ENCODE peak calls at places on chromosomes 1 and 21, in eight cellular contexts. E is cardiac fibroblast, X is kidney, B is fibroblast of mammary gland, K is kidney epithelial cell, L is AG10803, O is WERI-Rb-1, H is foreskin fibroblast. S is an unnamed sample.

GRCh38 chr1:47211796-47212269 is 20.2 kb downstream of the TAL1 start:
- DNase-seq in H (no peak), E (peak), L (no peak), X (no peak), K (no peak), B (no peak), O (no peak), S (no peak)

GRCh38 chr21:31326478-31327247 is 17.4 kb downstream of the TIAM1 start:
- DNase-seq in H (peak), L (peak), X (no peak), E (peak), B (peak), O (no peak), K (no peak), S (no peak)

GRCh38 chr1:170700842-170701305 is 36.9 kb downstream of the PRRX1 start:
- DNase-seq in X (no peak), L (no peak), H (peak), B (peak), O (no peak), E (peak), K (no peak), S (peak)

GRCh38 chr1:54334996-54335395 is 71.2 kb downstream of the SSBP3 start:
- DNase-seq in O (no peak), H (peak), L (peak), E (peak), K (no peak), B (peak), X (no peak), S (peak)

GRCh38 chr1:232590742-232591082 is 39.2 kb downstream of the SIPA1L2 start:
- DNase-seq in B (no peak), K (no peak), O (no peak), L (no peak), X (no peak), H (no peak), E (no peak), S (no peak)

GRCh38 chr1:149997585-149998262 is 12.8 kb downstream of the OTUD7B start:
- DNase-seq in L (no peak), X (no peak), E (no peak), K (no peak), H (no peak), O (no peak), B (no peak), S (no peak)

GRCh38 chr1:183702813-183703198 is 49.7 kb upstream of the APOBEC4 start:
- DNase-seq in X (no peak), L (no peak), H (no peak), B (no peak), K (no peak), O (no peak), E (no peak), S (no peak)

GRCh38 chr1:113153116-113153803 is 80.3 kb downstream of the LRIG2 start:
- DNase-seq in O (no peak), B (peak), L (no peak), X (no peak), E (peak), K (no peak), H (peak), S (no peak)

GRCh38 chr21:37780991-37781983 is 135.0 kb downstream of the KCNJ6 start:
- DNase-seq in L (peak), O (no peak), E (peak), X (no peak), H (peak), K (no peak), B (peak), S (no peak)

GRCh38 chr1:151990856-151991198 is 2.8 kb downstream of the S100A10 start:
- DNase-seq in K (no peak), B (peak), E (peak), O (no peak), H (peak), X (no peak), L (peak), S (peak)

GRCh38 chr1:30409476-30410152 is 313.8 kb downstream of the MATN1 start:
- DNase-seq in L (no peak), K (no peak), E (no peak), B (no peak), X (no peak), H (no peak), O (no peak), S (no peak)

GRCh38 chr1:26081267-26082019 is 14.0 kb upstream of the TRIM63 start:
- DNase-seq in H (no peak), E (no peak), L (no peak), B (no peak), K (no peak), X (no peak), O (no peak), S (no peak)

GRCh38 chr1:17192394-17193221 is 12.3 kb upstream of the PADI1 start:
- DNase-seq in E (peak), K (no peak), L (no peak), H (peak), O (no peak), X (peak), B (no peak), S (peak)

GRCh38 chr1:17194981-17195528 is 9.9 kb upstream of the PADI1 start:
- DNase-seq in L (no peak), X (peak), K (no peak), B (no peak), E (no peak), O (no peak), H (no peak), S (no peak)

GRCh38 chr1:17195731-17196130 is 9.2 kb upstream of the PADI1 start:
- DNase-seq in O (no peak), E (no peak), H (no peak), L (no peak), B (no peak), X (peak), K (no peak), S (no peak)

GRCh38 chr1:17193222-17194132 is 11.5 kb upstream of the PADI1 start:
- DNase-seq in X (peak), H (no peak), E (no peak), B (no peak), O (no peak), K (no peak), L (no peak), S (no peak)

DNA sequence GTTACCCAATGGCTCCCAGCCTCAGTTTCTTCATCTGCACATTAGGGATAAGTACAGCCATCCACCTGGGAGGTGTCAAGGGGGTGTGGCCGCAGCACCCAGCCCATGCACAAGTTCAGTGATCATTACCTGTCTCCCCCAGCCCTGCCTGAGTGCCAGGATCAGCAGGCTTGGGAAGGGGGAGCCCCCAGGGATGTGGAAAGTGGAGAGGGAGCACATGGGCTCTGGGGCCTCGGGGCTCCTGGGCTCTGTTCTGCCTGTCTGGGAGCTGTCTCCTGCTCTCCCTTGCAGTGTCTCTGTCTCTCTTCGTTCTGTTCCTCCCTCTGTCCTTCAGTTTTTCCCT is 10.8 kb upstream of the PADI1 start:
- DNase-seq in K (no peak), L (no peak), X (peak), E (no peak), B (no peak), H (no peak), O (no peak), S (no peak)
- TF ChIP-seq CTCF in K (no peak), L (no peak), X (no peak), E (no peak), B (no peak), H (no peak), O (no peak), S (no peak)

DNA sequence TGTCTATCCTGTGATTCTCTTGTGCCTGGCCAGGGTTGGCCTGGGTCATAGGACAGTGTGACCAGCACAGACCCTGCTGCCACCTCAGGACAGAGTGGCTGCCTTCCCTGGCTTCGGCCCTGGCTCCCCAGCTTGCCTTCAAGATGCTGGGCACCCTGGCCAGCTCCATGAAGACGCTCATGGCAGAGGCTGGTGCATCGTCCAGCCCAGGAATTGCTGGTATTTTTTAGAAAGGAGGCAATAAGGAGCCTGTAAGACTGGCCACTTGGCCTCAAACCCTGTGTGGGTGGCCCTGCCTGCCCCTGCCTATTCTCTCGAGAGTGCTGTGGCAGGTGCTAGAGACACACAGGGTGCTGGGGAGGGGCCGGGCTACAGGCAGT is 70.4 kb upstream of the ACTRT2 start:
- DNase-seq in X (peak), E (no peak), B (no peak), O (no peak), K (no peak), L (no peak), H (no peak), S (no peak)
- H3K4me3 ChIP-seq in X (no peak), E (no peak), B (no peak), O (no peak), K (no peak), L (no peak), H (no peak), S (no peak)

GRCh38 chr1:81547261-81547911 is 253.3 kb upstream of the ADGRL2 start:
- DNase-seq in X (no peak), K (no peak), B (no peak), L (no peak), H (no peak), O (no peak), E (no peak), S (no peak)

GRCh38 chr1:81547912-81548303 is 252.8 kb upstream of the ADGRL2 start:
- DNase-seq in B (peak), X (no peak), E (no peak), O (no peak), K (no peak), H (no peak), L (no peak), S (no peak)

GRCh38 chr1:81550753-81551152 is 250.0 kb upstream of the ADGRL2 start:
- DNase-seq in H (no peak), O (no peak), E (no peak), X (no peak), B (peak), L (no peak), K (peak), S (no peak)

GRCh38 chr1:81548918-81549587 is 251.7 kb upstream of the ADGRL2 start:
- DNase-seq in L (no peak), E (no peak), B (no peak), K (no peak), H (no peak), X (no peak), O (no peak), S (no peak)

DNA sequence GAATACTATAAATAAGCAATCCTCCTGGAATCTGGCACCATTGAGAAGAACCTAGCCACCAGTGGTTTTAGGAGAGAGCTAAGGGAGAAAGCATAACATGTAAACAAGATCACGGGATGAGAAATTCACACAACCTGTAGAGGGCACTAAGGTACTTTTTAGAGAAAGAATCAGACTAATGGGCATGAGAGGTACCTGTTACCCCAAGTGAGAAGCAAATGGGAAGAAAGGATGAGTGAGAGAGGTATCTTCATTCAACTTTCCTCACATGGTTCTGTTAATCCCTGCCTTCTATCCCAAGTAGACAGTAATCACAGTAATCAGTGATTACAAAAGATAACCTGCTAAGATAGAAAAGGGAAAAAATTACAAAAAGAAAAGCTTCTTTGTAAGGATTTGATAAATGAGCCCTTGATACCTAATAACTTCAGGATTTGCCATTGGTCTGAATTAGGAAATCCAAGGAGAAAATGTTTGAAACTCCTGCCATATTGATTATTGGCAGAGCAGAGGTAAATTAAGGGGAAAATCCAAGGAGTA is 251.1 kb upstream of the ADGRL2 start:
- DNase-seq in L (peak), X (no peak), B (peak), E (peak), O (peak), K (peak), H (peak), S (peak)
- TF ChIP-seq CTCF in L (peak), X (peak), B (peak), E (peak), O (peak), K (peak), H (peak), S (peak)

DNA sequence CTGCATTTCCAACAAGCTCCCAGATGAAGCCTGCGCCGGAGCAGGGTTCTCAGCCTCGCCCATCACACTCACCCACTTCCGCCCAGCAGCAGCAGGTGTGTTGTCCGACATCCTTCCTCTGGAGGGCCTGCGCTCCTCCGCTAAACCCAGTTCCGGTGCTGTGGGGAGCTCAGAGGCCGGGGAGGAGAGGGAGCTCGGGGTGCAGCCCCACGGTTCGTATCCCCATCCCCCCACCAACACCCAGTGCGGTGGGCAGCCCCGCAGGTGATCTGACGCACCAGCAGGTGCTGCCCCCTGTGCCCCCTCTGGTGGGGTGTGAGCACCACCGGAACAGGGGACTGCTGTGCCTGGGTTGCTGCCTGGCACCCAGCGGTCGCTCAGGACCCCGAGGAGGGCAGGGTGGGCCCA is 3.4 kb upstream of the PEX10 start:
- DNase-seq in O (no peak), E (no peak), H (no peak), X (no peak), L (no peak), K (no peak), B (no peak), S (no peak)
- H3K4me3 ChIP-seq in O (no peak), E (no peak), H (no peak), X (no peak), L (no peak), K (no peak), B (no peak), S (no peak)

GRCh38 chr1:21865943-21866628 is 54.0 kb downstream of the LDLRAD2 start:
- DNase-seq in O (peak), L (no peak), E (no peak), K (no peak), X (no peak), B (no peak), H (no peak), S (no peak)
- TF ChIP-seq CTCF in O (peak), L (no peak), E (no peak), K (no peak), X (no peak), B (no peak), H (no peak), S (no peak)

GRCh38 chr1:23529146-23530088 is 1.6 kb downstream of the E2F2 start:
- DNase-seq in E (no peak), L (no peak), X (no peak), H (no peak), K (no peak), B (no peak), O (no peak), S (no peak)
- H3K4me3 ChIP-seq in E (no peak), L (no peak), X (no peak), H (no peak), K (peak), B (peak), O (peak), S (no peak)

GRCh38 chr1:210200090-210200736 is 32.4 kb upstream of the SERTAD4 start:
- DNase-seq in X (no peak), H (no peak), O (no peak), B (no peak), L (no peak), E (no peak), K (no peak), S (no peak)
- TF ChIP-seq CTCF in X (no peak), H (no peak), O (no peak), B (no peak), L (peak), E (no peak), K (no peak), S (no peak)

DNA sequence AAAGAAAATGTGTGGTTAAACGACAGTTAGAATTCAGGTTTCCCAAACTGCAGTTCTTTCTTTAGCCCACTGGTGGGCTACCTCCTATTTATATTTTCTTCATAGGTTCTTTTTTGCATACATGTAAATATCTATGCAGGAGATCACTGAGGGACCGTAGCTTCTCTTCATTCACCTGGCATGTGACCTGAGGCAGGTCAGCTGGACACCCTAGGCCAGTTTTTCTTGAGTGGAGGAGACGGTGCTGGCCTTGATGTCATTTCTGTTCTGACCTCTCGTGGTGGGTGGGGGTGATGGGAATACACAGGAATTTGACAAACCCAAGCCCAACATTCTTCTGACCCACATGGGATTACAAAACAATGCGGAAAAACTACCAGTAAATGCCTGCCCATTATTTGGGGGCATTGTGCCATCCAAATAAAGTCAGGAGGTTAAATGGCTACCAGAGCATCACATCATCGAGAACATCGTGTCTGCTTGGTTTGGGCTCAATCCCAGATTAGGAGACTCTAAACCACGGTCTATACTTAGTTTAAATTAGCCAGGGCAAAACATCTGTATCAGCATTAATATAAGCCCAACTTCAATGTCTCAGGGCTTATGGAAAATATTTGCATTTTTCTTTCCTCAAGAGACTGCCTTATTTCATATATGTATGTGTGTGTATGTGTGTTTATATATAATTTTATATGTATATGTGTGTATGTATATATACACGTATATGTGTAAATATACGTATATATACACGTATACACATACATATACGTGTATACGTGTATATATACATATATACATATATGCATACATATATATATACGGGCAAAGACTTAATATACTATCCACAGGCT is 7.4 kb upstream of the IRF2BP2 start:
- DNase-seq in B (peak), O (no peak), H (peak), E (peak), L (peak), X (no peak), K (no peak), S (peak)
- H3K4me3 ChIP-seq in B (no peak), O (no peak), H (no peak), E (no peak), L (peak), X (no peak), K (no peak), S (no peak)

S was measured in astrocyte of the spinal cord.